ENCODE peak calls at places on chromosomes 2 and 18, in nine cellular contexts. D, A, F, B, J, L, Z, M and X are unnamed samples.
A peak's percentile ranks its signal among the peaks of the same experiment; 100 is the strongest.

GRCh38 chr2:64645014-64645418 is 8.7 kb downstream of the SERTAD2 start:
- DNase-seq in J (peak; percentile 57), Z (peak; percentile 70), D (peak; percentile 78), B (no peak), M (peak; percentile 91), A (no peak), F (peak; percentile 78), L (no peak), X (peak; percentile 75)

GRCh38 chr2:10221976-10222870 is 80.5 kb upstream of the HPCAL1 start:
- DNase-seq in F (no peak), D (no peak), L (no peak), B (no peak), A (no peak), M (no peak), Z (no peak), J (no peak), X (no peak)

GRCh38 chr18:50982086-50982801 is 14.4 kb downstream of the ELAC1 start:
- DNase-seq in F (no peak), M (no peak), B (no peak), A (no peak), J (peak; percentile 75), Z (no peak), L (no peak), D (no peak), X (no peak)

GRCh38 chr2:230221533-230221932 is 1.7 kb upstream of the SP110 start:
- DNase-seq in Z (no peak), B (no peak), M (no peak), A (no peak), J (no peak), L (no peak), D (no peak), F (no peak), X (no peak)

GRCh38 chr2:79935771-79936657 is 368.5 kb downstream of the LRRTM1 start:
- DNase-seq in A (no peak), M (peak; percentile 79), Z (peak; percentile 68), F (peak; percentile 46), D (peak; percentile 40), J (peak; percentile 9), B (no peak), L (no peak), X (peak; percentile 72)

GRCh38 chr2:178863856-178864620 is 56.8 kb upstream of the TTN start:
- DNase-seq in L (no peak), J (no peak), D (peak; percentile 32), F (peak; percentile 30), Z (peak; percentile 69), B (no peak), M (peak; percentile 8), A (no peak), X (peak; percentile 54)

GRCh38 chr2:72114693-72115051 is 33.0 kb downstream of the CYP26B1 start:
- DNase-seq in Z (no peak), B (peak; percentile 54), J (no peak), F (no peak), M (no peak), L (no peak), D (no peak), A (no peak), X (no peak)

GRCh38 chr18:21242141-21243040 is at the start of gene GREB1L:
- DNase-seq in L (no peak), F (peak; percentile 42), Z (peak; percentile 22), B (peak; percentile 83), A (no peak), M (peak; percentile 93), J (no peak), D (peak; percentile 53), X (peak; percentile 60)

GRCh38 chr2:207239222-207239674 is 73.5 kb upstream of the KLF7 start:
- DNase-seq in Z (peak; percentile 99), M (no peak), J (peak; percentile 34), A (no peak), L (peak; percentile 99), F (peak; percentile 100), D (peak; percentile 100), B (no peak), X (peak; percentile 99)

GRCh38 chr2:160752475-160753330 is 259.1 kb upstream of the RBMS1 start:
- DNase-seq in M (no peak), A (no peak), F (peak; percentile 68), Z (peak; percentile 58), D (peak; percentile 63), L (no peak), J (no peak), B (no peak), X (peak; percentile 39)

GRCh38 chr2:120631719-120632118 is 103.9 kb upstream of the GLI2 start:
- DNase-seq in B (no peak), F (no peak), A (no peak), D (no peak), Z (no peak), L (no peak), M (no peak), J (no peak), X (no peak)

GRCh38 chr2:164952057-164952702 is 3.1 kb downstream of the SLC38A11 start:
- DNase-seq in M (no peak), D (no peak), F (no peak), A (no peak), J (no peak), L (no peak), Z (no peak), B (no peak), X (no peak)

GRCh38 chr2:175203621-175204496 is 22.3 kb upstream of the ATP5MC3 start:
- DNase-seq in B (peak; percentile 70), L (no peak), J (peak; percentile 27), M (peak; percentile 80), D (peak; percentile 16), Z (peak; percentile 43), F (peak; percentile 43), A (no peak), X (peak; percentile 62)

GRCh38 chr2:135650721-135651120 is 90.9 kb upstream of the UBXN4 start:
- DNase-seq in F (peak; percentile 10), A (no peak), J (no peak), L (no peak), Z (no peak), B (no peak), M (no peak), D (peak; percentile 5), X (peak; percentile 1)

GRCh38 chr18:13447621-13448020 is 229.1 kb downstream of the LDLRAD4 start:
- DNase-seq in D (peak; percentile 91), F (peak; percentile 87), B (no peak), Z (peak; percentile 70), L (peak; percentile 85), J (no peak), M (peak; percentile 70), A (no peak), X (no peak)

GRCh38 chr18:46247938-46248337 is 143.8 kb downstream of the HAUS1 start:
- DNase-seq in Z (no peak), F (no peak), L (no peak), B (no peak), M (no peak), A (no peak), J (no peak), D (no peak), X (no peak)

GRCh38 chr2:20666364-20667150 is at the start of gene GDF7:
- DNase-seq in M (peak; percentile 58), D (no peak), L (no peak), F (no peak), J (no peak), Z (peak; percentile 6), B (no peak), A (peak; percentile 67), X (no peak)

GRCh38 chr2:108927936-108928659 is 60.9 kb downstream of the EDAR start:
- DNase-seq in A (no peak), M (peak; percentile 72), Z (peak; percentile 69), L (no peak), D (peak; percentile 25), F (peak; percentile 46), B (no peak), J (peak; percentile 50), X (peak; percentile 59)

GRCh38 chr2:96816836-96817702 is 1.0 kb downstream of the CNNM3 start:
- DNase-seq in D (peak; percentile 24), L (no peak), A (no peak), J (no peak), M (peak; percentile 62), B (peak; percentile 79), Z (peak; percentile 16), F (peak; percentile 24), X (no peak)

GRCh38 chr2:38683766-38684165 is 17.9 kb downstream of the GALM start:
- DNase-seq in M (no peak), A (no peak), B (no peak), Z (no peak), L (no peak), D (no peak), J (no peak), F (no peak), X (no peak)

GRCh38 chr2:38682008-38682575 is 16.2 kb downstream of the GALM start:
- DNase-seq in M (no peak), Z (no peak), A (no peak), B (no peak), D (no peak), F (no peak), J (no peak), L (no peak), X (no peak)

GRCh38 chr2:38690499-38691420 is 24.8 kb downstream of the GALM start:
- DNase-seq in D (peak; percentile 96), F (peak; percentile 90), Z (peak; percentile 88), A (no peak), B (no peak), L (peak; percentile 79), M (no peak), J (peak; percentile 60), X (peak; percentile 95)

GRCh38 chr2:38685116-38685735 is 19.3 kb downstream of the GALM start:
- DNase-seq in D (no peak), B (no peak), A (no peak), Z (peak; percentile 34), L (no peak), M (no peak), J (no peak), F (peak; percentile 25), X (no peak)
- TF ChIP-seq CTCF in D (no peak), B (no peak), A (no peak), Z (no peak), L (no peak), M (no peak), J (no peak), F (no peak), X (no peak)

DNA sequence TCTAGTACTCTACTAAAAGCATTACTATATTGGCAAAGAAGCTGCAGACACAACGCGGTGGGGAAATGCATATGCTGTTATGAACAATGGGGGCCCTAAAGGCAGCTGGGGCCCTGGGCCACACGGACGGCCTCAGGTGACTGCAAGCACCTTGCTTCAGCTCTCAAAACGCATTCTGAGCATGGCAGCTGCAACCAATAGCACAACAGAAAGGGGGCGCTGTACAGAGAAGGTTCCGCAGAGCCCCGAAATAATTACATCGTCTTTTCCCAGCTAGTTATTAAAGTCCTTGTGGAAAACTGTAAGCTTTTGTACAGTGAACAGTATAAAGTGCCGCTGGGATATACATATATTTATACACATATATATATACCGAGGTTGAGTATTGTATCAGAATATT is 45.3 kb upstream of the PXDN start:
- DNase-seq in B (no peak), D (no peak), Z (no peak), M (no peak), F (no peak), L (no peak), J (no peak), A (no peak), X (no peak)
- TF ChIP-seq CTCF in B (peak; percentile 44), D (no peak), Z (no peak), M (peak; percentile 44), F (no peak), L (peak; percentile 7), J (no peak), A (no peak), X (peak; percentile 52)

GRCh38 chr2:216810399-216811160 is 49.3 kb downstream of the TNP1 start:
- DNase-seq in L (no peak), F (no peak), B (no peak), D (no peak), J (no peak), M (no peak), Z (no peak), A (no peak), X (no peak)
- TF ChIP-seq CTCF in L (no peak), F (no peak), B (no peak), D (no peak), J (no peak), M (no peak), Z (no peak), A (no peak), X (no peak)

GRCh38 chr2:84946204-84947009 is 24.6 kb upstream of the KCMF1 start:
- DNase-seq in B (no peak), F (peak; percentile 74), L (peak; percentile 90), J (no peak), Z (peak; percentile 67), M (no peak), D (peak; percentile 83), A (peak; percentile 44), X (peak; percentile 88)
- TF ChIP-seq CTCF in B (no peak), F (no peak), L (no peak), J (no peak), Z (no peak), M (no peak), D (no peak), A (no peak), X (no peak)